ENCODE peak calls at places on chromosomes 1 and 21, in five cellular contexts. One of them, this sample, is unnamed.

GRCh38 chr1:46280092-46280491 is 23.3 kb downstream of the LRRC41 start:
- DNase-seq in fibroblast of the aortic adventitia: no peak
- DNase-seq in cardiac fibroblast: no peak
- DNase-seq in RWPE1: no peak
- DNase-seq in mesothelial cell of epicardium: no peak
- DNase-seq in this sample: no peak

GRCh38 chr1:78797108-78797781 is 147.6 kb downstream of the IFI44 start:
- DNase-seq in RWPE1: no peak
- DNase-seq in cardiac fibroblast: no peak
- DNase-seq in mesothelial cell of epicardium: no peak
- DNase-seq in fibroblast of the aortic adventitia: no peak
- DNase-seq in this sample: no peak

GRCh38 chr1:226948480-226948879 is 8.4 kb downstream of the COQ8A start:
- DNase-seq in cardiac fibroblast: no peak
- DNase-seq in fibroblast of the aortic adventitia: no peak
- DNase-seq in mesothelial cell of epicardium: no peak
- DNase-seq in RWPE1: no peak
- DNase-seq in this sample: no peak

GRCh38 chr1:232127190-232127589 is 500.6 kb downstream of the DISC1 start:
- DNase-seq in cardiac fibroblast: peak; percentile 90
- DNase-seq in mesothelial cell of epicardium: no peak
- DNase-seq in fibroblast of the aortic adventitia: peak; percentile 38
- DNase-seq in RWPE1: peak; percentile 64
- DNase-seq in this sample: no peak

GRCh38 chr1:59553381-59553780 is 256.5 kb downstream of the FGGY start:
- DNase-seq in cardiac fibroblast: no peak
- DNase-seq in fibroblast of the aortic adventitia: no peak
- DNase-seq in RWPE1: no peak
- DNase-seq in mesothelial cell of epicardium: no peak
- DNase-seq in this sample: no peak

GRCh38 chr1:18633428-18634155 is 2.9 kb downstream of the PAX7 start:
- DNase-seq in mesothelial cell of epicardium: no peak
- DNase-seq in fibroblast of the aortic adventitia: no peak
- DNase-seq in cardiac fibroblast: no peak
- DNase-seq in RWPE1: no peak
- DNase-seq in this sample: no peak

GRCh38 chr21:38819051-38819718 is 13.5 kb downstream of the ETS2 start:
- DNase-seq in cardiac fibroblast: no peak
- DNase-seq in mesothelial cell of epicardium: no peak
- DNase-seq in fibroblast of the aortic adventitia: no peak
- DNase-seq in RWPE1: no peak
- DNase-seq in this sample: no peak

GRCh38 chr1:200733907-200734306 is 4.8 kb upstream of the CAMSAP2 start:
- DNase-seq in cardiac fibroblast: peak; percentile 28
- DNase-seq in fibroblast of the aortic adventitia: no peak
- DNase-seq in RWPE1: no peak
- DNase-seq in mesothelial cell of epicardium: no peak
- DNase-seq in this sample: no peak

GRCh38 chr21:32538147-32538792 is 47.1 kb downstream of the TCP10L start:
- DNase-seq in RWPE1: no peak
- DNase-seq in mesothelial cell of epicardium: peak; percentile 21
- DNase-seq in fibroblast of the aortic adventitia: no peak
- DNase-seq in cardiac fibroblast: no peak
- DNase-seq in this sample: peak; percentile 53

GRCh38 chr1:65167544-65167943 is 19.5 kb downstream of the AK4 start:
- DNase-seq in fibroblast of the aortic adventitia: no peak
- DNase-seq in mesothelial cell of epicardium: no peak
- DNase-seq in cardiac fibroblast: no peak
- DNase-seq in RWPE1: no peak
- DNase-seq in this sample: no peak

GRCh38 chr1:98975825-98976224 is 28.8 kb downstream of the PLPPR5 start:
- DNase-seq in RWPE1: no peak
- DNase-seq in mesothelial cell of epicardium: no peak
- DNase-seq in cardiac fibroblast: no peak
- DNase-seq in fibroblast of the aortic adventitia: no peak
- DNase-seq in this sample: no peak

GRCh38 chr1:240031414-240031813 is 60.3 kb upstream of the FMN2 start:
- DNase-seq in cardiac fibroblast: peak; percentile 54
- DNase-seq in mesothelial cell of epicardium: no peak
- DNase-seq in RWPE1: peak; percentile 23
- DNase-seq in fibroblast of the aortic adventitia: peak; percentile 34
- DNase-seq in this sample: no peak

GRCh38 chr1:234769284-234769998 is 159.5 kb upstream of the IRF2BP2 start:
- DNase-seq in mesothelial cell of epicardium: no peak
- DNase-seq in fibroblast of the aortic adventitia: no peak
- DNase-seq in cardiac fibroblast: no peak
- DNase-seq in RWPE1: no peak
- DNase-seq in this sample: no peak

GRCh38 chr1:181541458-181541857 is 58.1 kb downstream of the CACNA1E start:
- DNase-seq in fibroblast of the aortic adventitia: no peak
- DNase-seq in RWPE1: peak; percentile 57
- DNase-seq in cardiac fibroblast: no peak
- DNase-seq in mesothelial cell of epicardium: no peak
- DNase-seq in this sample: no peak

GRCh38 chr1:229717774-229718173 is 91.7 kb downstream of the URB2 start:
- DNase-seq in fibroblast of the aortic adventitia: peak; percentile 25
- DNase-seq in cardiac fibroblast: no peak
- DNase-seq in RWPE1: no peak
- DNase-seq in mesothelial cell of epicardium: no peak
- DNase-seq in this sample: no peak

GRCh38 chr21:25385912-25386474 is 221.3 kb downstream of the MRPL39 start:
- DNase-seq in RWPE1: peak; percentile 53
- DNase-seq in fibroblast of the aortic adventitia: peak; percentile 83
- DNase-seq in mesothelial cell of epicardium: peak; percentile 40
- DNase-seq in cardiac fibroblast: peak; percentile 83
- DNase-seq in this sample: no peak

GRCh38 chr1:166145496-166145895 is 21.3 kb downstream of the FAM78B start:
- DNase-seq in cardiac fibroblast: peak; percentile 45
- DNase-seq in mesothelial cell of epicardium: no peak
- DNase-seq in fibroblast of the aortic adventitia: peak; percentile 95
- DNase-seq in RWPE1: no peak
- DNase-seq in this sample: no peak

GRCh38 chr21:16842716-16843115 is 670.1 kb upstream of the CXADR start:
- DNase-seq in RWPE1: no peak
- DNase-seq in cardiac fibroblast: peak; percentile 11
- DNase-seq in fibroblast of the aortic adventitia: no peak
- DNase-seq in mesothelial cell of epicardium: no peak
- DNase-seq in this sample: no peak

GRCh38 chr1:180948357-180948756 is 35.7 kb downstream of the KIAA1614 start:
- DNase-seq in mesothelial cell of epicardium: no peak
- DNase-seq in fibroblast of the aortic adventitia: no peak
- DNase-seq in cardiac fibroblast: peak; percentile 66
- DNase-seq in RWPE1: no peak
- DNase-seq in this sample: no peak

GRCh38 chr1:194062526-194062925 is 876.1 kb upstream of the B3GALT2 start:
- DNase-seq in RWPE1: no peak
- DNase-seq in cardiac fibroblast: no peak
- DNase-seq in mesothelial cell of epicardium: no peak
- DNase-seq in fibroblast of the aortic adventitia: no peak
- DNase-seq in this sample: no peak

GRCh38 chr1:15449567-15449966 is 7.0 kb upstream of the CELA2A start:
- DNase-seq in fibroblast of the aortic adventitia: no peak
- DNase-seq in RWPE1: no peak
- DNase-seq in mesothelial cell of epicardium: no peak
- DNase-seq in cardiac fibroblast: no peak
- DNase-seq in this sample: no peak

GRCh38 chr1:228072658-228073043 is 9.9 kb upstream of the ARF1 start:
- DNase-seq in fibroblast of the aortic adventitia: no peak
- DNase-seq in RWPE1: no peak
- DNase-seq in cardiac fibroblast: no peak
- DNase-seq in mesothelial cell of epicardium: no peak
- DNase-seq in this sample: no peak

GRCh38 chr1:182111496-182111895 is 50.0 kb upstream of the ZNF648 start:
- DNase-seq in fibroblast of the aortic adventitia: no peak
- DNase-seq in cardiac fibroblast: no peak
- DNase-seq in RWPE1: no peak
- DNase-seq in mesothelial cell of epicardium: no peak
- DNase-seq in this sample: no peak

GRCh38 chr1:56322211-56322610 is 257.2 kb downstream of the PLPP3 start:
- DNase-seq in mesothelial cell of epicardium: no peak
- DNase-seq in fibroblast of the aortic adventitia: no peak
- DNase-seq in RWPE1: no peak
- DNase-seq in cardiac fibroblast: no peak
- DNase-seq in this sample: no peak

GRCh38 chr1:89578940-89579684 is 53.8 kb upstream of the LRRC8C start:
- DNase-seq in fibroblast of the aortic adventitia: no peak
- DNase-seq in RWPE1: no peak
- DNase-seq in mesothelial cell of epicardium: no peak
- DNase-seq in cardiac fibroblast: no peak
- DNase-seq in this sample: no peak

GRCh38 chr21:34956416-34957316 is 92.4 kb downstream of the RUNX1 start:
- DNase-seq in fibroblast of the aortic adventitia: no peak
- DNase-seq in RWPE1: no peak
- DNase-seq in cardiac fibroblast: no peak
- DNase-seq in mesothelial cell of epicardium: no peak
- DNase-seq in this sample: no peak

GRCh38 chr1:99590578-99591209 is 55.2 kb upstream of the PALMD start:
- DNase-seq in mesothelial cell of epicardium: no peak
- DNase-seq in fibroblast of the aortic adventitia: peak; percentile 92
- DNase-seq in RWPE1: peak; percentile 10
- DNase-seq in cardiac fibroblast: peak; percentile 99
- DNase-seq in this sample: no peak

GRCh38 chr21:45575993-45576837 is 34.0 kb upstream of the SLC19A1 start:
- DNase-seq in fibroblast of the aortic adventitia: no peak
- DNase-seq in mesothelial cell of epicardium: peak; percentile 34
- DNase-seq in cardiac fibroblast: no peak
- DNase-seq in RWPE1: no peak
- DNase-seq in this sample: no peak

GRCh38 chr1:79124756-79125155 is 118.2 kb upstream of the ADGRL4 start:
- DNase-seq in cardiac fibroblast: peak; percentile 25
- DNase-seq in mesothelial cell of epicardium: no peak
- DNase-seq in fibroblast of the aortic adventitia: no peak
- DNase-seq in RWPE1: no peak
- DNase-seq in this sample: no peak

GRCh38 chr1:197553281-197553680 is 222.0 kb downstream of the DENND1B start:
- DNase-seq in fibroblast of the aortic adventitia: no peak
- DNase-seq in cardiac fibroblast: no peak
- DNase-seq in mesothelial cell of epicardium: no peak
- DNase-seq in RWPE1: no peak
- DNase-seq in this sample: no peak

GRCh38 chr1:92705456-92705855 is 79.5 kb downstream of the EVI5 start:
- DNase-seq in mesothelial cell of epicardium: no peak
- DNase-seq in RWPE1: no peak
- DNase-seq in cardiac fibroblast: peak; percentile 7
- DNase-seq in fibroblast of the aortic adventitia: peak; percentile 75
- DNase-seq in this sample: no peak

GRCh38 chr21:38416791-38417190 is 81.5 kb downstream of the ERG start:
- DNase-seq in mesothelial cell of epicardium: no peak
- DNase-seq in RWPE1: peak; percentile 27
- DNase-seq in cardiac fibroblast: no peak
- DNase-seq in fibroblast of the aortic adventitia: no peak
- DNase-seq in this sample: no peak

DNA sequence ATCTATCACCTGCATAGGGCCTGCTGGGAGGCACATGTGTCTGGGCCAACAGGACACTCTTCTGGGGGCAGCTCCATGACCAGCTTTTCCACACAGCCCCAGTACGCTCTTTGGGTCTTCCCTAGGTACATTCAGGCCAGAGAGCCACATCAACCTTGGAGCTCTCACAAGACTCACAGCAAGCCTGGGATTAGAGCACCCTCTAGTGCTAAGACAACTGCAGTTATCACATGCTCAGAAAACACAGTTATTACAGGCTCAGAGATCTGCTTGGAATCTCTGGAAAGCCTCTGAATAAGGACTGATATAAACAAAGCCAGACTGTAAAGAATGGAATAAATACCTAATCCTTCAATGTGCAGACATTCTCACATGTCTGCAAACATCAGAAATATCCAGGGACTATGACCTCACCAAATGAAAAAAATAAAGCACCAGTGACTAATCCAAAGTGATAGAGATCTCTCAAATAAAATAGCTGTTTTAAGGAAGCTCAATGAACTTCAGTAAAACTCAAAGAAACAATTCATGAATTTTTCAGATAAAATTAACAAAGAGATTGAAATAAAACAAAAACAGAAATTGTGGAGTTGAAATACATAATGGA is 563.9 kb upstream of the NR5A2 start:
- DNase-seq in RWPE1: peak; percentile 42
- DNase-seq in fibroblast of the aortic adventitia: peak; percentile 80
- DNase-seq in cardiac fibroblast: peak; percentile 84
- DNase-seq in mesothelial cell of epicardium: no peak
- DNase-seq in this sample: no peak
- TF ChIP-seq CTCF in RWPE1: peak; percentile 36
- TF ChIP-seq CTCF in fibroblast of the aortic adventitia: peak; percentile 56
- TF ChIP-seq CTCF in cardiac fibroblast: peak; percentile 78
- TF ChIP-seq CTCF in mesothelial cell of epicardium: no peak
- TF ChIP-seq CTCF in this sample: peak; percentile 29

DNA sequence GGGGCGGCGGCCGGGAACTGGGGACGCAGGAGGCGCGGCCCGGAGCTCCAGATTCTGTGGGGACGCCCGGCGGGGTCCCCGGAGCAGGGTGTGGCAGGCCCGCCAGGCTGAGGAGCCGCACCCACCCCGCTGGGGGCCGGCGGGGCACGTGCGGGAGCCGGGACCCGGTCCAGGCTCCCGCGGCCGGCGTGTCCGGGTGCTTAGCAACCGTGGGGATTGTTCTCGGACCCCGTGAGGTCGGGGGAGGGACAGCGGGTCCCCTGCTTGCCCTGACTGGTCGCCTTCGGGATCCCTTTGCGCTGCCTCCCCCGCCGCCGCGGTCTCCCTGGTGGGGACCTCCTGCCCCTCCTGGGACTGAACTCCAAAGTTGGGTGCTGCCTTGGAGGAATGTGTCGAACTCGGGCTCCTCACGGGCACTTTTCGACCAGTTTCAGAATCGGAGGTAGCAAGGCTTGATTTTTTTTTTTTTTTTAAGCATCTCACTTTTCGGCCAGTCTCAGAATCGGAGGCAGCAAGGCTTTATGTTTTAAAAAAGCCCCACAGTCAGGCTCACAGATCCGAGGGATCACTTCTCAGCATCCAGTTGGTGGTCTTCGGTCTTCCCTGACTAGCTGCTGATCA is 522 bp downstream of the FAM76A start:
- DNase-seq in fibroblast of the aortic adventitia: peak; percentile 33
- DNase-seq in RWPE1: peak; percentile 30
- DNase-seq in mesothelial cell of epicardium: peak; percentile 68
- DNase-seq in cardiac fibroblast: peak; percentile 40
- DNase-seq in this sample: peak; percentile 50
- TF ChIP-seq CTCF in fibroblast of the aortic adventitia: no peak
- TF ChIP-seq CTCF in RWPE1: no peak
- TF ChIP-seq CTCF in mesothelial cell of epicardium: no peak
- TF ChIP-seq CTCF in cardiac fibroblast: no peak
- TF ChIP-seq CTCF in this sample: no peak

GRCh38 chr21:40054403-40054802 is 187.2 kb downstream of the PCP4 start:
- DNase-seq in mesothelial cell of epicardium: no peak
- DNase-seq in fibroblast of the aortic adventitia: no peak
- DNase-seq in RWPE1: no peak
- DNase-seq in cardiac fibroblast: no peak
- DNase-seq in this sample: no peak
- TF ChIP-seq CTCF in mesothelial cell of epicardium: no peak
- TF ChIP-seq CTCF in fibroblast of the aortic adventitia: no peak
- TF ChIP-seq CTCF in RWPE1: no peak
- TF ChIP-seq CTCF in cardiac fibroblast: no peak
- TF ChIP-seq CTCF in this sample: no peak

DNA sequence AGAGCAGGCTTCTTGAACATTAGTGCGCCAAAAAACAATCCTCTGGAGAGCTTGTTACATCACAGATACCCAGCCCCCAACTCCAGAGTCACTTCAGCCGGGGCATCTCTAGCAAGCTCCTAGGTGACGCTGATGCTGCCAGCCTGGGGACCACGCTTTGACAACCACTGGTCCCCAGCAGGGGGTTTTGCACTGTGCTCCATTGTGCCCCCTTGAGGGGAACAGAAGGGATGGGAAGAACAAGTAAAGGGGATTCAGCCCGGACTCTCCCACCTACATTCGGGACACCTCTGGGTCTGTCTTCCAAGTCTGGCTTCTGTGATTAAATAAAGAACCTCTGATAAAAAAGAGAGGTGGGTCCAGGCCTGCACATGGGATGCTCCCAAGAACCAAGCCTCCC is 60.4 kb downstream of the ATP5PO start:
- DNase-seq in fibroblast of the aortic adventitia: no peak
- DNase-seq in cardiac fibroblast: no peak
- DNase-seq in mesothelial cell of epicardium: no peak
- DNase-seq in RWPE1: no peak
- DNase-seq in this sample: no peak
- TF ChIP-seq CTCF in fibroblast of the aortic adventitia: no peak
- TF ChIP-seq CTCF in cardiac fibroblast: peak; percentile 5
- TF ChIP-seq CTCF in mesothelial cell of epicardium: no peak
- TF ChIP-seq CTCF in RWPE1: no peak
- TF ChIP-seq CTCF in this sample: no peak